ENCODE peak calls at places on chromosomes 11 and 22, in nine cellular contexts. One of them, this sample, is unnamed.
A peak's percentile ranks its signal among the peaks of the same experiment; 100 is the strongest.

GRCh38 chr11:121654506-121655480 is 202.0 kb upstream of the SORL1-AS1 start:
- DNase-seq in GDM1: no peak
- DNase-seq in GM19239: no peak
- DNase-seq in chondrocyte: no peak
- DNase-seq in heart left ventricle: no peak
- DNase-seq in endothelial cell: no peak
- DNase-seq in activated CD4-positive, alpha-beta T cell treated with anti-CD3 and anti-CD28 coated beads, Interleukin-2, amount 10 ng/mL, durations not matched to agents 7 days and 5 days: no peak
- DNase-seq in NCI-H460: peak; percentile 24
- DNase-seq in epithelial cell of esophagus: peak; percentile 22
- DNase-seq in this sample: no peak

GRCh38 chr11:121716060-121716459 is 263.3 kb upstream of the SORL1-AS1 start:
- DNase-seq in NCI-H460: no peak
- DNase-seq in GM19239: no peak
- DNase-seq in endothelial cell: no peak
- DNase-seq in epithelial cell of esophagus: no peak
- DNase-seq in chondrocyte: no peak
- DNase-seq in GDM1: no peak
- DNase-seq in activated CD4-positive, alpha-beta T cell treated with anti-CD3 and anti-CD28 coated beads, Interleukin-2, amount 10 ng/mL, durations not matched to agents 7 days and 5 days: no peak
- DNase-seq in heart left ventricle: no peak
- DNase-seq in this sample: no peak

GRCh38 chr22:48744967-48745841 is 1082.5 kb downstream of the BRD1 start:
- DNase-seq in epithelial cell of esophagus: no peak
- DNase-seq in GDM1: no peak
- DNase-seq in GM19239: no peak
- DNase-seq in heart left ventricle: no peak
- DNase-seq in endothelial cell: peak; percentile 1
- DNase-seq in chondrocyte: no peak
- DNase-seq in NCI-H460: no peak
- DNase-seq in activated CD4-positive, alpha-beta T cell treated with anti-CD3 and anti-CD28 coated beads, Interleukin-2, amount 10 ng/mL, durations not matched to agents 7 days and 5 days: no peak
- DNase-seq in this sample: no peak

GRCh38 chr11:115170133-115170815 is 333.9 kb downstream of the CADM1 start:
- DNase-seq in activated CD4-positive, alpha-beta T cell treated with anti-CD3 and anti-CD28 coated beads, Interleukin-2, amount 10 ng/mL, durations not matched to agents 7 days and 5 days: peak; percentile 16
- DNase-seq in epithelial cell of esophagus: peak; percentile 30
- DNase-seq in endothelial cell: peak; percentile 50
- DNase-seq in GDM1: no peak
- DNase-seq in chondrocyte: no peak
- DNase-seq in NCI-H460: no peak
- DNase-seq in GM19239: peak; percentile 17
- DNase-seq in heart left ventricle: no peak
- DNase-seq in this sample: peak; percentile 5

GRCh38 chr11:1162498-1163311 is 5.0 kb downstream of the MUC5AC start:
- DNase-seq in GM19239: no peak
- DNase-seq in chondrocyte: peak; percentile 86
- DNase-seq in endothelial cell: no peak
- DNase-seq in heart left ventricle: no peak
- DNase-seq in NCI-H460: no peak
- DNase-seq in epithelial cell of esophagus: no peak
- DNase-seq in GDM1: no peak
- DNase-seq in activated CD4-positive, alpha-beta T cell treated with anti-CD3 and anti-CD28 coated beads, Interleukin-2, amount 10 ng/mL, durations not matched to agents 7 days and 5 days: no peak
- DNase-seq in this sample: no peak

GRCh38 chr11:74072721-74073120 is 63.8 kb upstream of the UCP3 start:
- DNase-seq in activated CD4-positive, alpha-beta T cell treated with anti-CD3 and anti-CD28 coated beads, Interleukin-2, amount 10 ng/mL, durations not matched to agents 7 days and 5 days: no peak
- DNase-seq in NCI-H460: no peak
- DNase-seq in GDM1: no peak
- DNase-seq in GM19239: no peak
- DNase-seq in chondrocyte: no peak
- DNase-seq in heart left ventricle: no peak
- DNase-seq in epithelial cell of esophagus: no peak
- DNase-seq in endothelial cell: no peak
- DNase-seq in this sample: no peak

GRCh38 chr11:8690374-8691342 is 8.1 kb downstream of the RPL27A start:
- DNase-seq in epithelial cell of esophagus: no peak
- DNase-seq in GM19239: no peak
- DNase-seq in NCI-H460: no peak
- DNase-seq in heart left ventricle: no peak
- DNase-seq in GDM1: no peak
- DNase-seq in endothelial cell: no peak
- DNase-seq in activated CD4-positive, alpha-beta T cell treated with anti-CD3 and anti-CD28 coated beads, Interleukin-2, amount 10 ng/mL, durations not matched to agents 7 days and 5 days: no peak
- DNase-seq in chondrocyte: no peak
- DNase-seq in this sample: no peak

GRCh38 chr22:29341056-29341848 is 25.8 kb upstream of the RASL10A start:
- DNase-seq in GDM1: no peak
- DNase-seq in GM19239: no peak
- DNase-seq in NCI-H460: no peak
- DNase-seq in activated CD4-positive, alpha-beta T cell treated with anti-CD3 and anti-CD28 coated beads, Interleukin-2, amount 10 ng/mL, durations not matched to agents 7 days and 5 days: no peak
- DNase-seq in chondrocyte: no peak
- DNase-seq in epithelial cell of esophagus: no peak
- DNase-seq in heart left ventricle: no peak
- DNase-seq in endothelial cell: no peak
- DNase-seq in this sample: no peak

GRCh38 chr11:104183572-104183971 is 19.6 kb upstream of the PDGFD start:
- DNase-seq in chondrocyte: no peak
- DNase-seq in endothelial cell: no peak
- DNase-seq in heart left ventricle: no peak
- DNase-seq in activated CD4-positive, alpha-beta T cell treated with anti-CD3 and anti-CD28 coated beads, Interleukin-2, amount 10 ng/mL, durations not matched to agents 7 days and 5 days: no peak
- DNase-seq in NCI-H460: no peak
- DNase-seq in GDM1: no peak
- DNase-seq in epithelial cell of esophagus: no peak
- DNase-seq in GM19239: no peak
- DNase-seq in this sample: no peak

GRCh38 chr11:72441647-72442267 is 7.4 kb upstream of the CLPB start:
- DNase-seq in endothelial cell: no peak
- DNase-seq in NCI-H460: no peak
- DNase-seq in epithelial cell of esophagus: no peak
- DNase-seq in activated CD4-positive, alpha-beta T cell treated with anti-CD3 and anti-CD28 coated beads, Interleukin-2, amount 10 ng/mL, durations not matched to agents 7 days and 5 days: no peak
- DNase-seq in heart left ventricle: no peak
- DNase-seq in GM19239: no peak
- DNase-seq in GDM1: peak; percentile 10
- DNase-seq in chondrocyte: no peak
- DNase-seq in this sample: no peak

GRCh38 chr11:78268516-78269410 is 80.0 kb downstream of the USP35 start:
- DNase-seq in chondrocyte: no peak
- DNase-seq in NCI-H460: no peak
- DNase-seq in activated CD4-positive, alpha-beta T cell treated with anti-CD3 and anti-CD28 coated beads, Interleukin-2, amount 10 ng/mL, durations not matched to agents 7 days and 5 days: no peak
- DNase-seq in GDM1: no peak
- DNase-seq in endothelial cell: no peak
- DNase-seq in GM19239: no peak
- DNase-seq in epithelial cell of esophagus: no peak
- DNase-seq in heart left ventricle: peak; percentile 69
- DNase-seq in this sample: no peak

GRCh38 chr11:43222215-43222614 is 89.6 kb upstream of the API5 start:
- DNase-seq in endothelial cell: no peak
- DNase-seq in epithelial cell of esophagus: peak; percentile 6
- DNase-seq in GM19239: no peak
- DNase-seq in chondrocyte: no peak
- DNase-seq in heart left ventricle: no peak
- DNase-seq in GDM1: no peak
- DNase-seq in NCI-H460: no peak
- DNase-seq in activated CD4-positive, alpha-beta T cell treated with anti-CD3 and anti-CD28 coated beads, Interleukin-2, amount 10 ng/mL, durations not matched to agents 7 days and 5 days: no peak
- DNase-seq in this sample: no peak

GRCh38 chr11:72758690-72759389 is 6.6 kb upstream of the ARAP1 start:
- DNase-seq in endothelial cell: no peak
- DNase-seq in activated CD4-positive, alpha-beta T cell treated with anti-CD3 and anti-CD28 coated beads, Interleukin-2, amount 10 ng/mL, durations not matched to agents 7 days and 5 days: no peak
- DNase-seq in heart left ventricle: peak; percentile 76
- DNase-seq in GDM1: no peak
- DNase-seq in GM19239: no peak
- DNase-seq in epithelial cell of esophagus: no peak
- DNase-seq in NCI-H460: no peak
- DNase-seq in chondrocyte: no peak
- DNase-seq in this sample: no peak

GRCh38 chr11:9941991-9942390 is 278.1 kb downstream of the SWAP70 start:
- DNase-seq in GM19239: no peak
- DNase-seq in chondrocyte: no peak
- DNase-seq in activated CD4-positive, alpha-beta T cell treated with anti-CD3 and anti-CD28 coated beads, Interleukin-2, amount 10 ng/mL, durations not matched to agents 7 days and 5 days: no peak
- DNase-seq in GDM1: no peak
- DNase-seq in endothelial cell: no peak
- DNase-seq in epithelial cell of esophagus: no peak
- DNase-seq in NCI-H460: no peak
- DNase-seq in heart left ventricle: no peak
- DNase-seq in this sample: no peak

GRCh38 chr11:95499516-95500135 is 268.6 kb upstream of the SESN3 start:
- DNase-seq in GM19239: no peak
- DNase-seq in endothelial cell: no peak
- DNase-seq in epithelial cell of esophagus: peak; percentile 85
- DNase-seq in activated CD4-positive, alpha-beta T cell treated with anti-CD3 and anti-CD28 coated beads, Interleukin-2, amount 10 ng/mL, durations not matched to agents 7 days and 5 days: no peak
- DNase-seq in GDM1: no peak
- DNase-seq in chondrocyte: no peak
- DNase-seq in heart left ventricle: no peak
- DNase-seq in NCI-H460: no peak
- DNase-seq in this sample: no peak

GRCh38 chr11:99015634-99016454 is 4.9 kb upstream of the CNTN5 start:
- DNase-seq in epithelial cell of esophagus: peak; percentile 56
- DNase-seq in chondrocyte: no peak
- DNase-seq in heart left ventricle: no peak
- DNase-seq in GDM1: no peak
- DNase-seq in NCI-H460: peak; percentile 42
- DNase-seq in endothelial cell: no peak
- DNase-seq in activated CD4-positive, alpha-beta T cell treated with anti-CD3 and anti-CD28 coated beads, Interleukin-2, amount 10 ng/mL, durations not matched to agents 7 days and 5 days: peak; percentile 20
- DNase-seq in GM19239: peak; percentile 17
- DNase-seq in this sample: peak; percentile 14